ENCODE peak calls at places on chromosome 2, in ten cellular contexts. N is effector CD8-positive, alpha-beta T cell; C is ELR; G is 8988T; T is activated naive CD4-positive, alpha-beta T cell; Z is NCI-H2081; B is fibroblast of lung; A is GM13977; J is stimulated activated CD4-positive, alpha-beta T cell treated with anti-CD3 and anti-CD28 coated beads, TNF-alpha, amount 100 ng/mL, for 24 hours; X is EL. H is an unnamed sample.

GRCh38 chr2:53252115-53252514 is 515.5 kb upstream of the CHAC2 start:
- DNase-seq in N (no peak), C (no peak), G (no peak), T (no peak), Z (peak; percentile 33), B (no peak), A (no peak), J (no peak), X (no peak), H (no peak)

GRCh38 chr2:231583982-231584381 is 8.7 kb upstream of the TEX44 start:
- DNase-seq in N (no peak), C (no peak), G (no peak), T (no peak), Z (no peak), B (no peak), A (no peak), J (no peak), X (no peak), H (peak; percentile 90)

GRCh38 chr2:234533631-234534030 is 36.8 kb upstream of the ARL4C start:
- DNase-seq in N (no peak), C (no peak), G (no peak), T (no peak), Z (peak; percentile 55), B (no peak), A (no peak), J (no peak), X (no peak), H (no peak)

GRCh38 chr2:216210711-216211131 is 101.6 kb downstream of the XRCC5 start:
- DNase-seq in N (no peak), C (no peak), G (no peak), T (no peak), Z (no peak), B (no peak), A (no peak), J (no peak), X (no peak), H (no peak)

GRCh38 chr2:9298583-9298982 is 92.0 kb downstream of the ASAP2 start:
- DNase-seq in N (no peak), C (no peak), G (no peak), T (no peak), Z (no peak), B (no peak), A (no peak), J (no peak), X (no peak), H (no peak)

GRCh38 chr2:14633451-14634211 is 1.1 kb downstream of the LRATD1 start:
- DNase-seq in N (no peak), C (peak; percentile 9), G (peak; percentile 17), T (no peak), Z (peak; percentile 59), B (no peak), A (peak; percentile 40), J (no peak), X (no peak), H (no peak)

GRCh38 chr2:48227617-48228344 is 302.2 kb upstream of the STON1 start:
- DNase-seq in N (no peak), C (no peak), G (no peak), T (no peak), Z (no peak), B (peak; percentile 6), A (peak; percentile 33), J (no peak), X (no peak), H (no peak)

GRCh38 chr2:179429060-179429471 is 164.4 kb upstream of the SESTD1 start:
- DNase-seq in N (no peak), C (no peak), G (no peak), T (no peak), Z (no peak), B (no peak), A (no peak), J (no peak), X (no peak), H (peak; percentile 60)

GRCh38 chr2:86253424-86253823 is 54.2 kb downstream of the MRPL35 start:
- DNase-seq in N (no peak), C (no peak), G (no peak), T (no peak), Z (no peak), B (no peak), A (no peak), J (no peak), X (no peak), H (no peak)

GRCh38 chr2:28941008-28941407 is 40.1 kb upstream of the TOGARAM2 start:
- DNase-seq in N (no peak), C (no peak), G (no peak), T (no peak), Z (no peak), B (no peak), A (no peak), J (no peak), X (no peak), H (no peak)

GRCh38 chr2:128449226-128450061 is 130.8 kb upstream of the HS6ST1 start:
- DNase-seq in N (no peak), C (no peak), G (no peak), T (no peak), Z (no peak), B (no peak), A (no peak), J (no peak), X (no peak), H (no peak)

GRCh38 chr2:215843579-215843978 is 169.8 kb downstream of the MREG start:
- DNase-seq in N (no peak), C (peak; percentile 93), G (peak; percentile 19), T (no peak), Z (no peak), B (peak; percentile 81), A (no peak), J (no peak), X (peak; percentile 88), H (peak; percentile 93)

GRCh38 chr2:132943829-132944228 is 273.8 kb upstream of the LYPD1 start:
- DNase-seq in N (no peak), C (no peak), G (no peak), T (no peak), Z (no peak), B (peak; percentile 34), A (no peak), J (no peak), X (peak; percentile 31), H (no peak)

GRCh38 chr2:235594041-235594440 is 100.2 kb downstream of the AGAP1 start:
- DNase-seq in N (no peak), C (peak; percentile 86), G (no peak), T (no peak), Z (peak; percentile 73), B (peak; percentile 93), A (peak; percentile 59), J (no peak), X (peak; percentile 69), H (peak; percentile 78)

GRCh38 chr2:98087447-98088065 is 589 bp downstream of the VWA3B start:
- DNase-seq in N (no peak), C (no peak), G (no peak), T (no peak), Z (no peak), B (peak; percentile 57), A (peak; percentile 40), J (no peak), X (no peak), H (peak; percentile 3)

GRCh38 chr2:206531996-206532543 is 88.7 kb downstream of the ADAM23 start:
- DNase-seq in N (no peak), C (no peak), G (no peak), T (no peak), Z (no peak), B (peak; percentile 21), A (no peak), J (no peak), X (no peak), H (peak; percentile 1)

GRCh38 chr2:68367918-68368656 is 3.0 kb downstream of the PLEK start:
- DNase-seq in N (no peak), C (no peak), G (no peak), T (no peak), Z (no peak), B (no peak), A (no peak), J (no peak), X (no peak), H (no peak)

GRCh38 chr2:45895477-45895876 is 244.0 kb downstream of the PRKCE start:
- DNase-seq in N (no peak), C (peak; percentile 50), G (no peak), T (no peak), Z (no peak), B (peak; percentile 47), A (no peak), J (no peak), X (peak; percentile 70), H (no peak)

GRCh38 chr2:36737131-36737750 is 40.7 kb downstream of the VIT start:
- DNase-seq in N (no peak), C (no peak), G (no peak), T (no peak), Z (no peak), B (no peak), A (no peak), J (no peak), X (no peak), H (no peak)

GRCh38 chr2:56749152-56749752 is 565.5 kb downstream of the CCDC85A start:
- DNase-seq in N (no peak), C (peak; percentile 68), G (no peak), T (no peak), Z (peak; percentile 65), B (peak; percentile 40), A (peak; percentile 2), J (no peak), X (peak; percentile 43), H (peak; percentile 43)

GRCh38 chr2:179428659-179429058 is 164.0 kb upstream of the SESTD1 start:
- DNase-seq in N (no peak), C (no peak), G (no peak), T (no peak), Z (no peak), B (no peak), A (no peak), J (no peak), X (no peak), H (no peak)

GRCh38 chr2:71223767-71224333 is 3.1 kb downstream of the PAIP2B start:
- DNase-seq in N (no peak), C (peak; percentile 52), G (peak; percentile 29), T (no peak), Z (peak; percentile 49), B (peak; percentile 36), A (no peak), J (no peak), X (peak; percentile 23), H (peak; percentile 65)

GRCh38 chr2:115161531-115162453 is 719.4 kb downstream of the DPP10 start:
- DNase-seq in N (no peak), C (no peak), G (no peak), T (no peak), Z (peak; percentile 79), B (no peak), A (no peak), J (no peak), X (no peak), H (no peak)

GRCh38 chr2:15666776-15667578 is 75.3 kb downstream of the DDX1 start:
- DNase-seq in N (no peak), C (no peak), G (no peak), T (no peak), Z (no peak), B (no peak), A (no peak), J (no peak), X (no peak), H (no peak)

GRCh38 chr2:177283871-177284270 is 19.3 kb upstream of the NFE2L2 start:
- DNase-seq in N (no peak), C (no peak), G (no peak), T (no peak), Z (peak; percentile 24), B (no peak), A (no peak), J (no peak), X (no peak), H (no peak)

GRCh38 chr2:150803689-150804398 is 316.4 kb upstream of the RND3 start:
- DNase-seq in N (no peak), C (no peak), G (no peak), T (no peak), Z (no peak), B (no peak), A (no peak), J (no peak), X (no peak), H (no peak)

GRCh38 chr2:15241208-15241607 is 319.9 kb downstream of the NBAS start:
- DNase-seq in N (no peak), C (no peak), G (no peak), T (no peak), Z (no peak), B (no peak), A (no peak), J (no peak), X (no peak), H (no peak)

GRCh38 chr2:11852526-11853196 is 106.2 kb downstream of the LPIN1 start:
- DNase-seq in N (no peak), C (no peak), G (no peak), T (no peak), Z (no peak), B (no peak), A (no peak), J (no peak), X (no peak), H (no peak)